ENCODE peak calls at places on chromosome 7, in four cellular contexts. G, M, Q and J are unnamed samples.
A peak's percentile ranks its signal among the peaks of the same experiment; 100 is the strongest.

GRCh38 chr7:99375070-99375807 is 709 bp downstream of the ARPC1B start:
- DNase-seq in G (peak; percentile 96), M (peak; percentile 72), Q (peak; percentile 92), J (peak; percentile 67)

GRCh38 chr7:22083711-22084289 is 138.1 kb upstream of the CDCA7L start:
- DNase-seq in G (no peak), M (no peak), Q (no peak), J (no peak)

GRCh38 chr7:2134740-2135139 is 98.0 kb downstream of the MAD1L1 start:
- DNase-seq in G (no peak), M (no peak), Q (no peak), J (no peak)

GRCh38 chr7:46763348-46763747 is 818.6 kb downstream of the TNS3 start:
- DNase-seq in G (no peak), M (no peak), Q (no peak), J (no peak)

GRCh38 chr7:158784270-158784669 is 45.0 kb downstream of the ESYT2 start:
- DNase-seq in G (no peak), M (no peak), Q (no peak), J (no peak)

GRCh38 chr7:158384746-158385145 is 202.9 kb downstream of the PTPRN2 start:
- DNase-seq in G (no peak), M (no peak), Q (no peak), J (no peak)

GRCh38 chr7:150324366-150324961 is 1.1 kb upstream of the ACTR3C start:
- DNase-seq in G (no peak), M (no peak), Q (peak; percentile 52), J (no peak)

GRCh38 chr7:1242129-1242572 is 9.5 kb downstream of the UNCX start:
- DNase-seq in G (no peak), M (no peak), Q (no peak), J (no peak)

GRCh38 chr7:15667999-15668398 is 18.5 kb downstream of the MEOX2 start:
- DNase-seq in G (no peak), M (no peak), Q (no peak), J (no peak)

GRCh38 chr7:46283852-46284251 is 362.8 kb upstream of the IGFBP3 start:
- DNase-seq in G (no peak), M (no peak), Q (no peak), J (no peak)

GRCh38 chr7:50673096-50673495 is 107.9 kb upstream of the DDC start:
- DNase-seq in G (no peak), M (no peak), Q (no peak), J (no peak)

GRCh38 chr7:2646680-2647571 is 15.1 kb downstream of the TTYH3 start:
- DNase-seq in G (no peak), M (peak; percentile 91), Q (peak; percentile 81), J (no peak)

GRCh38 chr7:141674702-141675101 is 27.3 kb downstream of the DENND11 start:
- DNase-seq in G (no peak), M (peak; percentile 5), Q (peak; percentile 61), J (peak; percentile 20)

GRCh38 chr7:37191797-37192196 is 256.9 kb downstream of the ELMO1 start:
- DNase-seq in G (no peak), M (no peak), Q (no peak), J (no peak)

GRCh38 chr7:37187179-37187578 is 261.5 kb downstream of the ELMO1 start:
- DNase-seq in G (no peak), M (no peak), Q (no peak), J (no peak)

GRCh38 chr7:37181550-37181932 is 267.1 kb downstream of the ELMO1 start:
- DNase-seq in G (no peak), M (no peak), Q (no peak), J (no peak)

GRCh38 chr7:37182011-37182478 is 266.6 kb downstream of the ELMO1 start:
- DNase-seq in G (peak; percentile 90), M (peak; percentile 75), Q (peak; percentile 85), J (peak; percentile 76)

GRCh38 chr7:37186753-37187152 is 261.9 kb downstream of the ELMO1 start:
- DNase-seq in G (no peak), M (no peak), Q (no peak), J (no peak)
- TF ChIP-seq CTCF in G (no peak), M (no peak), Q (no peak), J (no peak)

GRCh38 chr7:44697136-44698045 is 51.3 kb upstream of the ZMIZ2 start:
- DNase-seq in G (peak; percentile 43), M (no peak), Q (no peak), J (no peak)

GRCh38 chr7:44698046-44698580 is 50.5 kb upstream of the ZMIZ2 start:
- DNase-seq in G (peak; percentile 30), M (no peak), Q (no peak), J (no peak)

GRCh38 chr7:44694766-44695165 is 53.9 kb upstream of the ZMIZ2 start:
- DNase-seq in G (no peak), M (no peak), Q (no peak), J (no peak)

GRCh38 chr7:44695756-44696155 is 52.9 kb upstream of the ZMIZ2 start:
- DNase-seq in G (peak; percentile 21), M (no peak), Q (no peak), J (no peak)

DNA sequence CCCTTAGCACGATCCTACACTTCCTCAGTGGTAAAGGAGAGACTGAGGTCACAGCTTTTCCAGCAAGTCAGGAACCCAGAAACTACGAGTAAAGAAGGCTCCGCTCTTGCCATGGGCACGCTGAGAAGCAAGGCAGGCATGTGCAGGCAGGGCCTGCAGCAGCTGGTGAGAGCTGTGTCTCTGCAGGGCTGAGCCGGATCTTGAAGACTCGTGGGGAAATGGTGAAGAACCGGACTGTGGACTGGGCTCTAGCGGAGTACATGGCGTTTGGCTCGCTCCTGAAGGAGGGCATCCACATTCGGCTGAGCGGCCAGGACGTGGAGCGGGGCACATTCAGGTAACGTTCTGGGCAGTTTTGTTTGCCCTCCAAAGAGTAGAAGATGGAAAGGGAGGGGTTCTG is 51.9 kb upstream of the ZMIZ2 start:
- DNase-seq in G (peak; percentile 28), M (no peak), Q (no peak), J (no peak)
- H3K27ac ChIP-seq in G (no peak overlapping the region), M (no peak overlapping the region), Q (no peak overlapping the region), J (no peak overlapping the region)

GRCh38 chr7:134731616-134732015 is 47.8 kb upstream of the CALD1 start:
- DNase-seq in G (no peak), M (no peak), Q (no peak), J (no peak)
- TF ChIP-seq CTCF in G (no peak), M (no peak), Q (no peak), J (no peak)

GRCh38 chr7:16838891-16839290 is 34.1 kb upstream of the AGR2 start:
- DNase-seq in G (no peak), M (no peak), Q (no peak), J (no peak)
- H3K27ac ChIP-seq in G (no peak overlapping the region), M (no peak overlapping the region), Q (no peak overlapping the region), J (no peak overlapping the region)

GRCh38 chr7:119937745-119938144 is 335.2 kb upstream of the KCND2 start:
- DNase-seq in G (no peak), M (no peak), Q (no peak), J (no peak)

GRCh38 chr7:119936876-119937275 is 336.1 kb upstream of the KCND2 start:
- DNase-seq in G (no peak), M (no peak), Q (no peak), J (no peak)

GRCh38 chr7:119929891-119930290 is 343.1 kb upstream of the KCND2 start:
- DNase-seq in G (no peak), M (no peak), Q (no peak), J (no peak)

GRCh38 chr7:119931230-119931824 is 341.6 kb upstream of the KCND2 start:
- DNase-seq in G (no peak), M (no peak), Q (no peak), J (no peak)

GRCh38 chr7:119935418-119936025 is 337.5 kb upstream of the KCND2 start:
- DNase-seq in G (no peak), M (peak; percentile 30), Q (peak; percentile 12), J (no peak)
- TF ChIP-seq CTCF in G (no peak), M (peak; percentile 81), Q (peak; percentile 82), J (no peak)

GRCh38 chr7:134128829-134129228 is 1.7 kb downstream of the LRGUK start:
- DNase-seq in G (no peak), M (no peak), Q (no peak), J (no peak)

GRCh38 chr7:134134004-134134403 is 6.9 kb downstream of the LRGUK start:
- DNase-seq in G (no peak), M (no peak), Q (no peak), J (no peak)

GRCh38 chr7:134126126-134126525 is 1.0 kb upstream of the LRGUK start:
- DNase-seq in G (no peak), M (no peak), Q (no peak), J (no peak)

GRCh38 chr7:134126937-134127848 is at the start of gene LRGUK:
- DNase-seq in G (peak; percentile 94), M (peak; percentile 66), Q (peak; percentile 94), J (peak; percentile 82)

DNA sequence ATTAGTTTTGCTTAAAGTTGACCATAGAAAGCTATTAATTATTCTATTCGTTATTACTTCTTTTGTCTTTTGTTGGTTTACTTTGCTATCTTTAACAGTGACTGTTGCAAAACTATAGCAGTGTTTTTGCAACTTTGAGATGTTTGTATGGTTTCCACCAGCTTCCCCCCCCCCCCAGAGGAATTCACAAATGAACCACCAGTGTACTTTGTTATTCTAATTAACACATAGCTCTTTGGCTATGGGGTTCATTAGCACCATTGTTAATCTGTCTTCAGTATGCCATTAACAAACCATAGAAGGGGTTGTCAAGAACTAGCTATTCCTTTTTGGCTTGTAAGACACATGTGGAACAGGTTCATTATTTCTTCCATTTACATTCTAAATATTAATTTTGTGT is 3.0 kb downstream of the LRGUK start:
- DNase-seq in G (no peak), M (no peak), Q (no peak), J (no peak)
- H3K27ac ChIP-seq in G (no peak overlapping the region), M (no peak overlapping the region), Q (no peak overlapping the region), J (no peak overlapping the region)

DNA sequence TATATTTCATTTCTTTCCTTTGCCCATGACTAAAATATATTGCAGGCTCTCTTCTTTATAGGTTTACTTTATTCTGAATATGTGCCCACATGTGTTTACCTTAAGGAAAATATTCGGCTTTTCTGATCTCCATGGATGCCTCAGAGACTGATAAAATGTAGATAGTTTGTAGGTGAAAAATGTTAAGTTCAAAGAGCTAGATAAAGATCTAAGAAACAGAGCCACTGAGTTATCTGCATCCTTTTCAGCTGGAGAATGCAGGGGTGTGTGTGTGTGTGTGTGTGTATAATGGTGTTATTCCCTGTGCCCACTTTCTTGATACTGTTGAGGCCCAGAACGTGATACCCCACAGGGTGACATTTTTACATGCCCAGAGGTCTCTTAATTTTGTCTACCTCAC is 150.8 kb downstream of the LRRC4 start:
- DNase-seq in G (no peak), M (no peak), Q (no peak), J (no peak)
- TF ChIP-seq CTCF in G (no peak), M (no peak), Q (no peak), J (no peak)

DNA sequence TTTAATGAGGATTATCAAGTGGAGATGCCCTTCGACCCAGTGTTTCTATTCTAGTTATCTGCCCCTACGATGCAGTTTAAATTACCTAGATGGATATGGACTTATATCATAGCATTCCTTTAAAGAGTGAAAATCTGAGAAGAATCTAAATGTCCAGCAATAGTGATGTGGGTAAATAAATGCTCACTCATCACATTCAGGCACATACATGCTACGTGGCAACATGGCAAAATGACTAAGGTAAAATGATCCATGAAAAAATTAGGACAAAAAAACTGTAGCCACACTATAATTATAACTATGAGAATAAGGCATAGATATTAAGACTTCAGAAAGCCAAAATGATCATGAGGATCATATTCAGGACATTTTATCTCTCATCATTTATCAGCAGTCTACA is 82.4 kb upstream of the PDE1C start:
- DNase-seq in G (no peak), M (no peak), Q (no peak), J (no peak)
- H3K27ac ChIP-seq in G (no peak overlapping the region), M (no peak overlapping the region), Q (no peak overlapping the region), J (no peak overlapping the region)

GRCh38 chr7:120941064-120941463 is 9.5 kb upstream of the ING3 start:
- DNase-seq in G (no peak), M (peak; percentile 6), Q (no peak), J (no peak)
- TF ChIP-seq CTCF in G (no peak), M (peak; percentile 66), Q (peak; percentile 56), J (no peak)

GRCh38 chr7:115953554-115954248 is 76.9 kb downstream of the TFEC start:
- DNase-seq in G (no peak), M (no peak), Q (no peak), J (no peak)
- H3K27ac ChIP-seq in G (no peak overlapping the region), M (no peak overlapping the region), Q (no peak overlapping the region), J (no peak overlapping the region)